ENCODE peak calls at places on chromosomes 12 and 14, in four cellular contexts. M is choroid plexus epithelial cell, Q is RWPE1, F is neural crest cell. Y is an unnamed sample.

GRCh38 chr12:60437297-60437696 is 841.5 kb downstream of the SLC16A7 start:
- DNase-seq in M (no peak), Q (no peak), F (no peak), Y (no peak)

GRCh38 chr12:693937-694533 is 30.8 kb upstream of the NINJ2 start:
- DNase-seq in M (no peak), Q (no peak), F (no peak), Y (peak)

GRCh38 chr12:127162902-127163301 is 1104.1 kb upstream of the TMEM132C start:
- DNase-seq in M (peak), Q (peak), F (no peak), Y (no peak)

GRCh38 chr12:51082561-51083139 is 746 bp downstream of the CSRNP2 start:
- DNase-seq in M (peak), Q (peak), F (no peak), Y (no peak)

GRCh38 chr12:132593938-132594358 is 16.4 kb downstream of the LRCOL1 start:
- DNase-seq in M (peak), Q (peak), F (peak), Y (peak)

GRCh38 chr14:68377459-68377858 is 415.4 kb downstream of the ZFP36L1 start:
- DNase-seq in M (peak), Q (no peak), F (peak), Y (peak)

GRCh38 chr12:121005346-121005815 is 10.9 kb downstream of the C12orf43 start:
- DNase-seq in M (peak), Q (no peak), F (peak), Y (peak)

GRCh38 chr12:122062832-122063690 is 15.5 kb upstream of the MLXIP start:
- DNase-seq in M (peak), Q (peak), F (no peak), Y (peak)

GRCh38 chr14:54758041-54758440 is 144.6 kb downstream of the GCH1 start:
- DNase-seq in M (no peak), Q (peak), F (no peak), Y (no peak)

GRCh38 chr12:89693639-89694202 is 14.9 kb downstream of the ATP2B1 start:
- DNase-seq in M (no peak), Q (no peak), F (no peak), Y (no peak)

GRCh38 chr14:69972755-69973154 is 93.5 kb downstream of the SMOC1 start:
- DNase-seq in M (no peak), Q (no peak), F (no peak), Y (no peak)

GRCh38 chr14:23613242-23614070 is 22.7 kb upstream of the DHRS2 start:
- DNase-seq in M (no peak), Q (no peak), F (no peak), Y (no peak)

GRCh38 chr12:14774074-14774943 is 29.0 kb downstream of the WBP11 start:
- DNase-seq in M (peak), Q (peak), F (peak), Y (peak)

GRCh38 chr12:109737111-109737510 is 23.5 kb downstream of the FAM222A start:
- DNase-seq in M (no peak), Q (no peak), F (no peak), Y (no peak)

GRCh38 chr12:65818454-65819382 is 5.6 kb upstream of the HMGA2 start:
- DNase-seq in M (no peak), Q (no peak), F (no peak), Y (no peak)

GRCh38 chr14:101965145-101965531 is 765 bp downstream of the DYNC1H1 start:
- DNase-seq in M (peak), Q (no peak), F (peak), Y (peak)

GRCh38 chr12:614727-615060 is 48.6 kb downstream of the NINJ2 start:
- DNase-seq in M (no peak), Q (no peak), F (no peak), Y (no peak)

GRCh38 chr12:54526800-54527630 is 22.4 kb upstream of the PDE1B start:
- DNase-seq in M (peak), Q (peak), F (peak), Y (peak)

GRCh38 chr12:22437031-22437806 is 102.7 kb upstream of the ST8SIA1 start:
- DNase-seq in M (peak), Q (peak), F (peak), Y (peak)

GRCh38 chr12:56103823-56104108 is 593 bp upstream of the PA2G4 start:
- DNase-seq in M (no peak), Q (no peak), F (no peak), Y (no peak)

GRCh38 chr14:49173765-49174373 is 412.3 kb downstream of the RPS29 start:
- DNase-seq in M (peak), Q (peak), F (peak), Y (peak)

GRCh38 chr14:81208489-81208888 is 12.3 kb downstream of the GTF2A1 start:
- DNase-seq in M (no peak), Q (no peak), F (no peak), Y (no peak)

GRCh38 chr12:95088339-95088738 is 14.9 kb upstream of the NR2C1 start:
- DNase-seq in M (no peak), Q (no peak), F (no peak), Y (no peak)

GRCh38 chr12:42673535-42673934 is 84.0 kb upstream of the PRICKLE1 start:
- DNase-seq in M (no peak), Q (no peak), F (no peak), Y (no peak)

GRCh38 chr14:100019156-100019882 is 45.9 kb upstream of the EVL start:
- DNase-seq in M (peak), Q (no peak), F (no peak), Y (no peak)

GRCh38 chr12:20547788-20548575 is 147.2 kb upstream of the SLCO1C1 start:
- DNase-seq in M (peak), Q (no peak), F (no peak), Y (no peak)

GRCh38 chr14:63292805-63293204 is 25.9 kb downstream of the GPHB5 start:
- DNase-seq in M (no peak), Q (no peak), F (no peak), Y (no peak)
- TF ChIP-seq CTCF in M (no peak), Q (no peak), F (no peak), Y (no peak)

GRCh38 chr12:45310627-45310968 is 94.7 kb downstream of the ANO6 start:
- DNase-seq in M (no peak), Q (no peak), F (no peak), Y (no peak)

GRCh38 chr12:45314770-45315169 is 98.9 kb downstream of the ANO6 start:
- DNase-seq in M (no peak), Q (no peak), F (no peak), Y (no peak)

GRCh38 chr12:45312012-45312411 is 96.1 kb downstream of the ANO6 start:
- DNase-seq in M (no peak), Q (no peak), F (no peak), Y (no peak)

GRCh38 chr12:45305904-45306303 is 90.0 kb downstream of the ANO6 start:
- DNase-seq in M (no peak), Q (no peak), F (no peak), Y (no peak)

GRCh38 chr12:45309826-45310626 is 94.1 kb downstream of the ANO6 start:
- DNase-seq in M (peak), Q (no peak), F (no peak), Y (no peak)
- TF ChIP-seq CTCF in M (no peak), Q (no peak), F (no peak), Y (no peak)

GRCh38 chr12:70839544-70839943 is 81.0 kb downstream of the PTPRR start:
- DNase-seq in M (no peak), Q (no peak), F (no peak), Y (peak)
- TF ChIP-seq CTCF in M (peak), Q (no peak), F (no peak), Y (no peak)

DNA sequence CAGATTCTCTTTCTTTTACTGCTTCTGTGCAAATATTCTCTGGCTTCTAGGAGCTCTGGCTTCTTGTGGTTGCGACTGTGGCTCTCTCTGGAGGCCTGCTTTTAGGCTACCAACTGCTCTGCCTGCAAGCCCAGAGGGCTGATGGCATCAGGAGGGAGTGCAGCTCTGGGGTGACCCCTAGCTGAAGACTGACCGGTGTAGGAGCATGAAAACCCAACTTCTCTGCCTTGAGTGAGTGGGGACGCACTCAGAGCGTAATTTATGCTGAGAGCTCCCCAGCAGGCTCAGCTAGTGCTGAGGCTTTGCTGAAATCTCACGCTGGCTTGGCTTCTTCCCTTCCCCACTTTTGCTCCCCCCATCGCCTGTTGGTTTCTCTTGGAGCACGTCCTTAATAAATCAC is 29.9 kb upstream of the RBM19 start:
- DNase-seq in M (no peak), Q (no peak), F (no peak), Y (no peak)
- TF ChIP-seq CTCF in M (peak), Q (no peak), F (no peak), Y (no peak)

GRCh38 chr12:112837629-112838191 is 46.2 kb downstream of the RPH3A start:
- DNase-seq in M (peak), Q (peak), F (no peak), Y (no peak)
- TF ChIP-seq CTCF in M (no peak), Q (no peak), F (no peak), Y (no peak)

GRCh38 chr12:52319097-52319496 is 2.1 kb downstream of the KRT83 start:
- DNase-seq in M (peak), Q (no peak), F (no peak), Y (peak)
- TF ChIP-seq CTCF in M (peak), Q (no peak), F (no peak), Y (no peak)

Y was measured in Calu3.